ENCODE peak calls at places on chromosomes 4 and X, in nine cellular contexts. H, X, K, Y, D, G, M, J and C are unnamed samples.

GRCh38 chr4:15132739-15133138 is 130.5 kb downstream of the CPEB2 start:
- DNase-seq in H (no peak), X (no peak), K (peak; percentile 96), Y (no peak), D (no peak), G (no peak), M (no peak), J (no peak), C (no peak)

GRCh38 chrX:39519566-39520301 is 578.0 kb downstream of the BCOR start:
- DNase-seq in H (no peak), X (no peak), K (no peak), Y (no peak), D (no peak), G (no peak), M (no peak), J (no peak), C (no peak)

GRCh38 chr4:22019676-22020075 is 71.1 kb upstream of the KCNIP4 start:
- DNase-seq in H (no peak), X (no peak), K (no peak), Y (no peak), D (no peak), G (no peak), M (no peak), J (no peak), C (no peak)

GRCh38 chr4:102452854-102453253 is 48.3 kb upstream of the NFKB1 start:
- DNase-seq in H (no peak), X (no peak), K (no peak), Y (no peak), D (no peak), G (no peak), M (no peak), J (no peak), C (no peak)

GRCh38 chr4:44434247-44434646 is 14.4 kb downstream of the KCTD8 start:
- DNase-seq in H (no peak), X (no peak), K (no peak), Y (no peak), D (no peak), G (no peak), M (no peak), J (no peak), C (no peak)

GRCh38 chr4:168864831-168865541 is 145.1 kb downstream of the CBR4 start:
- DNase-seq in H (no peak), X (no peak), K (no peak), Y (no peak), D (no peak), G (no peak), M (no peak), J (no peak), C (no peak)

GRCh38 chr4:21811576-21811975 is 137.0 kb downstream of the KCNIP4 start:
- DNase-seq in H (no peak), X (no peak), K (no peak), Y (no peak), D (no peak), G (no peak), M (no peak), J (no peak), C (no peak)

GRCh38 chr4:101693842-101694398 is 96.6 kb upstream of the BANK1 start:
- DNase-seq in H (no peak), X (no peak), K (no peak), Y (no peak), D (no peak), G (no peak), M (no peak), J (no peak), C (no peak)

GRCh38 chrX:119189586-119189985 is 46.5 kb upstream of the PGRMC1 start:
- DNase-seq in H (no peak), X (no peak), K (no peak), Y (no peak), D (no peak), G (no peak), M (no peak), J (no peak), C (no peak)

GRCh38 chrX:39017062-39017461 is 215.8 kb downstream of the MID1IP1 start:
- DNase-seq in H (no peak), X (peak; percentile 73), K (no peak), Y (no peak), D (no peak), G (no peak), M (no peak), J (no peak), C (peak; percentile 14)

GRCh38 chr4:112865443-112865842 is 184.0 kb upstream of the ANK2 start:
- DNase-seq in H (no peak), X (no peak), K (no peak), Y (no peak), D (no peak), G (no peak), M (no peak), J (no peak), C (no peak)

GRCh38 chrX:1212532-1212931 is at the start of gene CRLF2:
- DNase-seq in H (no peak), X (no peak), K (no peak), Y (peak; percentile 35), D (no peak), G (no peak), M (no peak), J (no peak), C (peak; percentile 63)

GRCh38 chrX:65551489-65552339 is 17.1 kb upstream of the LAS1L start:
- DNase-seq in H (no peak), X (no peak), K (no peak), Y (no peak), D (no peak), G (no peak), M (no peak), J (no peak), C (no peak)

GRCh38 chr4:106266201-106266600 is 49.8 kb downstream of the TBCK start:
- DNase-seq in H (peak; percentile 14), X (peak; percentile 47), K (peak; percentile 72), Y (no peak), D (no peak), G (no peak), M (peak; percentile 78), J (peak; percentile 18), C (peak; percentile 63)

GRCh38 chr4:2142630-2143427 is 83.7 kb downstream of the NAT8L start:
- DNase-seq in H (no peak), X (no peak), K (peak; percentile 78), Y (no peak), D (no peak), G (no peak), M (no peak), J (no peak), C (no peak)

GRCh38 chr4:26815686-26816085 is 45.0 kb upstream of the STIM2 start:
- DNase-seq in H (no peak), X (no peak), K (no peak), Y (no peak), D (peak; percentile 41), G (no peak), M (no peak), J (no peak), C (no peak)

GRCh38 chr4:7313361-7313811 is 121.0 kb downstream of the SORCS2 start:
- DNase-seq in H (no peak), X (no peak), K (no peak), Y (no peak), D (no peak), G (peak; percentile 58), M (no peak), J (no peak), C (no peak)

GRCh38 chr4:88033309-88033708 is 25.9 kb downstream of the PKD2 start:
- DNase-seq in H (peak; percentile 62), X (peak; percentile 84), K (peak; percentile 77), Y (peak; percentile 20), D (peak; percentile 35), G (no peak), M (peak; percentile 43), J (peak; percentile 39), C (peak; percentile 23)